ENCODE peak calls at places on chromosomes 11 and 22, in four cellular contexts. X is body of pancreas, Q is pancreas, N is breast epithelium. W is an unnamed sample. For H3K27me3, the result is how much of the 10 kb centered on the place peaks cover.

GRCh38 chr11:43933608-43934358 is 8.7 kb upstream of the C11orf96 start:
- DNase-seq in Q (no peak), N (no peak), X (no peak), W (no peak)

GRCh38 chr22:27424319-27424718 is 377.2 kb downstream of the MN1 start:
- DNase-seq in N (no peak), Q (no peak), X (no peak), W (no peak)

GRCh38 chr11:94576306-94576705 is 9.1 kb downstream of the PIWIL4 start:
- DNase-seq in Q (no peak), X (no peak), N (no peak), W (no peak)

GRCh38 chr22:28674121-28674563 is 5.5 kb downstream of the TTC28 start:
- DNase-seq in N (no peak), Q (no peak), X (no peak), W (no peak)

GRCh38 chr11:66718320-66718971 is 10.6 kb downstream of the SPTBN2 start:
- DNase-seq in X (peak), N (peak), Q (peak), W (no peak)

GRCh38 chr11:82024760-82025159 is 708.9 kb downstream of the FAM181B start:
- DNase-seq in X (no peak), Q (no peak), N (no peak), W (no peak)

GRCh38 chr11:47538741-47539575 is 14.0 kb downstream of the CELF1 start:
- DNase-seq in Q (no peak), N (no peak), X (no peak), W (no peak)

GRCh38 chr11:67322049-67322448 is 18.7 kb downstream of the SSH3 start:
- DNase-seq in N (no peak), Q (no peak), X (no peak), W (no peak)

GRCh38 chr11:64499261-64500004 is 91.6 kb upstream of the SLC22A12 start:
- DNase-seq in X (no peak), Q (no peak), N (no peak), W (no peak)

GRCh38 chr22:32617271-32617670 is 142.7 kb downstream of the FBXO7 start:
- DNase-seq in Q (no peak), N (no peak), X (no peak), W (no peak)

GRCh38 chr22:27224485-27225364 is 567.3 kb downstream of the MIAT start:
- DNase-seq in X (no peak), Q (no peak), N (no peak), W (no peak)

DNA sequence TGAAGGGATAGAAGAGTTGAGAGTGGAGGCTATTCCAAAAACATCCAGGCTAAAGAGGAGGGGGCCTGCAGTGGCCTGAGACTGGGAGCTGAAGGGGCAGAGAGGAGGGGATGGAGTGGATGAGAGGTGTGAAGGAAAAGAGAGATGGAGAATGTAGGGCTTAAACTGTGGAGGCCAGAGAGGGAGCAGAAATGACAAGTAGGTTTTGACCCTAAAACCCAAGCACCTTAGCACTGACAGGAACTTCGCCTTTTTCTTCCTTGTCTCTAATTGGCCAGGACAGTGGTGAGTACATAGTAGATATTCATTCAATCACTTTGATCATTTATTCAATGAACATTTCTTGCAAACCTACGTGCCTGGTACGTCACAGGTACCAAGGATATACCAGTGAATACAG is 7.3 kb downstream of the FAM111B start:
- DNase-seq in Q (no peak), X (no peak), N (no peak), W (no peak)
- H3K27me3 ChIP-seq in Q (under half), X (under half), N (under half), W (under half)

GRCh38 chr22:22590136-22590891 is 31.2 kb upstream of the PRAME start:
- DNase-seq in Q (no peak), N (no peak), X (no peak), W (no peak)

GRCh38 chr22:22591348-22592299 is 32.6 kb upstream of the PRAME start:
- DNase-seq in X (no peak), N (no peak), Q (no peak), W (no peak)

GRCh38 chr22:22584722-22585121 is 25.7 kb upstream of the PRAME start:
- DNase-seq in X (no peak), N (no peak), Q (no peak), W (no peak)

GRCh38 chr22:22588485-22589164 is 29.6 kb upstream of the PRAME start:
- DNase-seq in N (no peak), X (no peak), Q (no peak), W (no peak)

DNA sequence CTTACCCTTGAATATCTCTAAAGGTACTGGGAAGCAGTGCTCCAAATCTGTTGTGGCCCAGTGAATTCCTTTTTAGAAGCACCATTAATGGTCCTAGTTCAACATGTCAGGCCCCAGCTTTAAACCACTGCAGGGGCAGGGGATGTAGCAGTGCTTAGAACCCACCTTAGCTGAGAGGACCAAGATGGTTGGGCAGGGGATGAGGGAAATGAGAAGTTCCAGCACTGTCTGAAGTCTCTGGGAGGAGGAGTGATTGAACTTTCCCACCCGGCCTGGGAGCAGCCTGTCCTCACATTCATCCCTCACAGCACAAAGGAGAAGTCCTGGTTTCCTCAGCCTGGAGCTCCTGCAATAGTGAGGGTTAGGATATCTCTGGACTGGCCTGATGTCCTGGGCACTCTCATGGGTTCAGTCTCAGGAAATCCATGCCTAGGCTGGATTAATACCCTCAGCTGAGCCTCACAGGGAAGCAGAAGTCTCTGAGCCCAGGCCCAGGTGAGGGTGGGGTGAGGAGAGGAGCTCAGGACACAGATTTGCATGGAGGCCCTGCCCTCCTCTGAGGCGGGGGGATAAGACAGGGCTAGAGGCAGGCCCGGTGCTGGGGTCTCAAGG is 28.6 kb upstream of the PRAME start:
- DNase-seq in X (no peak), N (no peak), Q (no peak), W (no peak)
- H3K27me3 ChIP-seq in X (under half), N (under half), Q (under half), W (under half)

GRCh38 chr11:117688255-117688797 is 108.7 kb downstream of the DSCAML1 start:
- DNase-seq in Q (no peak), N (no peak), X (no peak), W (no peak)
- H3K27me3 ChIP-seq in Q (under half), N (under half), X (under half), W (under half)

GRCh38 chr11:32405592-32405991 is 29.7 kb downstream of the WT1 start:
- DNase-seq in X (no peak), N (no peak), Q (no peak), W (no peak)
- H3K27me3 ChIP-seq in X (under half), N (under half), Q (under half), W (under half)

GRCh38 chr11:126476977-126477376 is 121.5 kb downstream of the ST3GAL4 start:
- DNase-seq in X (no peak), N (no peak), Q (no peak), W (no peak)
- H3K27me3 ChIP-seq in X (under half), N (under half), Q (under half), W (under half)

GRCh38 chr11:133081730-133082452 is 450.4 kb downstream of the OPCML start:
- DNase-seq in Q (no peak), X (no peak), N (no peak), W (no peak)

GRCh38 chr11:133081020-133081419 is 451.3 kb downstream of the OPCML start:
- DNase-seq in N (no peak), X (no peak), Q (no peak), W (no peak)

GRCh38 chr11:133078591-133079179 is 453.6 kb downstream of the OPCML start:
- DNase-seq in N (no peak), Q (no peak), X (peak), W (no peak)

GRCh38 chr11:133082851-133083488 is 449.3 kb downstream of the OPCML start:
- DNase-seq in Q (peak), N (no peak), X (peak), W (peak)

GRCh38 chr11:133082453-133082781 is 449.9 kb downstream of the OPCML start:
- DNase-seq in Q (peak), N (no peak), X (peak), W (no peak)
- H3K27me3 ChIP-seq in Q (under half), N (half or more), X (under half), W (under half)